ENCODE peak calls at places on chromosomes 12 and 14, in seven cellular contexts. One of them, this sample, is unnamed.
A peak's percentile ranks its signal among the peaks of the same experiment; 100 is the strongest.

GRCh38 chr14:55458800-55459577 is 18.6 kb upstream of the TBPL2 start:
- DNase-seq in transverse colon: no peak
- DNase-seq in foreskin fibroblast: peak; percentile 55
- DNase-seq in A549: no peak
- DNase-seq in psoas muscle: no peak
- DNase-seq in coronary artery: no peak
- DNase-seq in fibroblast of lung: peak; percentile 29
- DNase-seq in this sample: no peak

GRCh38 chr14:56135001-56135400 is 16.8 kb downstream of the PELI2 start:
- DNase-seq in transverse colon: no peak
- DNase-seq in foreskin fibroblast: no peak
- DNase-seq in A549: no peak
- DNase-seq in psoas muscle: no peak
- DNase-seq in coronary artery: no peak
- DNase-seq in fibroblast of lung: no peak
- DNase-seq in this sample: no peak

GRCh38 chr14:95291859-95292542 is 27.7 kb downstream of the CLMN start:
- DNase-seq in transverse colon: peak; percentile 68
- DNase-seq in foreskin fibroblast: peak; percentile 59
- DNase-seq in A549: peak; percentile 50
- DNase-seq in psoas muscle: peak; percentile 74
- DNase-seq in coronary artery: peak; percentile 83
- DNase-seq in fibroblast of lung: peak; percentile 59
- DNase-seq in this sample: peak; percentile 26

GRCh38 chr12:6118891-6119568 is 5.4 kb downstream of the VWF start:
- DNase-seq in transverse colon: no peak
- DNase-seq in foreskin fibroblast: no peak
- DNase-seq in A549: no peak
- DNase-seq in psoas muscle: no peak
- DNase-seq in coronary artery: no peak
- DNase-seq in fibroblast of lung: no peak
- DNase-seq in this sample: no peak

GRCh38 chr12:106369624-106370346 is 12.2 kb downstream of the POLR3B start:
- DNase-seq in transverse colon: no peak
- DNase-seq in foreskin fibroblast: peak; percentile 84
- DNase-seq in A549: peak; percentile 67
- DNase-seq in psoas muscle: no peak
- DNase-seq in coronary artery: no peak
- DNase-seq in fibroblast of lung: peak; percentile 77
- DNase-seq in this sample: peak; percentile 42

GRCh38 chr12:20805921-20806320 is 4.6 kb upstream of the SLCO1B3 start:
- DNase-seq in transverse colon: no peak
- DNase-seq in foreskin fibroblast: no peak
- DNase-seq in A549: no peak
- DNase-seq in psoas muscle: no peak
- DNase-seq in coronary artery: no peak
- DNase-seq in fibroblast of lung: no peak
- DNase-seq in this sample: no peak

GRCh38 chr12:76113800-76114757 is 29.6 kb upstream of the NAP1L1 start:
- DNase-seq in transverse colon: no peak
- DNase-seq in foreskin fibroblast: peak; percentile 22
- DNase-seq in A549: no peak
- DNase-seq in psoas muscle: no peak
- DNase-seq in coronary artery: no peak
- DNase-seq in fibroblast of lung: no peak
- DNase-seq in this sample: no peak

GRCh38 chr12:103956515-103957027 is 9.1 kb upstream of the TDG start:
- DNase-seq in transverse colon: no peak
- DNase-seq in foreskin fibroblast: no peak
- DNase-seq in A549: no peak
- DNase-seq in psoas muscle: no peak
- DNase-seq in coronary artery: peak; percentile 80
- DNase-seq in fibroblast of lung: no peak
- DNase-seq in this sample: no peak

GRCh38 chr12:48781750-48782456 is 7.0 kb downstream of the ADCY6 start:
- DNase-seq in transverse colon: no peak
- DNase-seq in foreskin fibroblast: no peak
- DNase-seq in A549: no peak
- DNase-seq in psoas muscle: no peak
- DNase-seq in coronary artery: no peak
- DNase-seq in fibroblast of lung: no peak
- DNase-seq in this sample: no peak

GRCh38 chr12:2958432-2959193 is 584 bp upstream of the TEAD4 start:
- DNase-seq in transverse colon: peak; percentile 73
- DNase-seq in foreskin fibroblast: peak; percentile 89
- DNase-seq in A549: peak; percentile 89
- DNase-seq in psoas muscle: peak; percentile 72
- DNase-seq in coronary artery: peak; percentile 82
- DNase-seq in fibroblast of lung: peak; percentile 53
- DNase-seq in this sample: no peak

GRCh38 chr14:75295491-75296338 is 17.1 kb downstream of the FOS start:
- DNase-seq in transverse colon: peak; percentile 89
- DNase-seq in foreskin fibroblast: peak; percentile 88
- DNase-seq in A549: peak; percentile 82
- DNase-seq in psoas muscle: peak; percentile 80
- DNase-seq in coronary artery: peak; percentile 91
- DNase-seq in fibroblast of lung: peak; percentile 72
- DNase-seq in this sample: no peak

GRCh38 chr12:49061157-49061650 is 610 bp upstream of the KMT2D start:
- DNase-seq in transverse colon: no peak
- DNase-seq in foreskin fibroblast: peak; percentile 31
- DNase-seq in A549: no peak
- DNase-seq in psoas muscle: no peak
- DNase-seq in coronary artery: no peak
- DNase-seq in fibroblast of lung: no peak
- DNase-seq in this sample: no peak

GRCh38 chr12:101604132-101604531 is 9.4 kb downstream of the MYBPC1 start:
- DNase-seq in transverse colon: no peak
- DNase-seq in foreskin fibroblast: no peak
- DNase-seq in A549: no peak
- DNase-seq in psoas muscle: no peak
- DNase-seq in coronary artery: no peak
- DNase-seq in fibroblast of lung: no peak
- DNase-seq in this sample: no peak

GRCh38 chr14:45679852-45680251 is 426.9 kb upstream of the MIS18BP1 start:
- DNase-seq in transverse colon: no peak
- DNase-seq in foreskin fibroblast: peak; percentile 83
- DNase-seq in A549: peak; percentile 5
- DNase-seq in psoas muscle: no peak
- DNase-seq in coronary artery: no peak
- DNase-seq in fibroblast of lung: peak; percentile 72
- DNase-seq in this sample: peak; percentile 82

GRCh38 chr14:58239259-58240210 is 5.1 kb upstream of the PSMA3 start:
- DNase-seq in transverse colon: peak; percentile 79
- DNase-seq in foreskin fibroblast: peak; percentile 76
- DNase-seq in A549: peak; percentile 67
- DNase-seq in psoas muscle: peak; percentile 70
- DNase-seq in coronary artery: peak; percentile 82
- DNase-seq in fibroblast of lung: peak; percentile 78
- DNase-seq in this sample: peak; percentile 36

GRCh38 chr12:117441751-117442150 is 80.3 kb upstream of the NOS1 start:
- DNase-seq in transverse colon: no peak
- DNase-seq in foreskin fibroblast: peak; percentile 5
- DNase-seq in A549: peak; percentile 39
- DNase-seq in psoas muscle: peak; percentile 90
- DNase-seq in coronary artery: no peak
- DNase-seq in fibroblast of lung: no peak
- DNase-seq in this sample: peak; percentile 12

GRCh38 chr12:106309671-106310313 is 7.3 kb downstream of the TCP11L2 start:
- DNase-seq in transverse colon: no peak
- DNase-seq in foreskin fibroblast: peak; percentile 71
- DNase-seq in A549: no peak
- DNase-seq in psoas muscle: peak; percentile 30
- DNase-seq in coronary artery: no peak
- DNase-seq in fibroblast of lung: peak; percentile 62
- DNase-seq in this sample: peak; percentile 85

GRCh38 chr14:21077672-21078071 is 7.6 kb downstream of the ARHGEF40 start:
- DNase-seq in transverse colon: no peak
- DNase-seq in foreskin fibroblast: no peak
- DNase-seq in A549: no peak
- DNase-seq in psoas muscle: no peak
- DNase-seq in coronary artery: no peak
- DNase-seq in fibroblast of lung: no peak
- DNase-seq in this sample: no peak

GRCh38 chr12:92393504-92393903 is 247.9 kb upstream of the BTG1 start:
- DNase-seq in transverse colon: no peak
- DNase-seq in foreskin fibroblast: no peak
- DNase-seq in A549: peak; percentile 15
- DNase-seq in psoas muscle: no peak
- DNase-seq in coronary artery: no peak
- DNase-seq in fibroblast of lung: no peak
- DNase-seq in this sample: no peak

GRCh38 chr12:53599579-53599978 is 26.6 kb downstream of the ATF7 start:
- DNase-seq in transverse colon: no peak
- DNase-seq in foreskin fibroblast: no peak
- DNase-seq in A549: no peak
- DNase-seq in psoas muscle: no peak
- DNase-seq in coronary artery: no peak
- DNase-seq in fibroblast of lung: no peak
- DNase-seq in this sample: no peak

GRCh38 chr12:130633771-130634170 is 82.3 kb downstream of the RIMBP2 start:
- DNase-seq in transverse colon: peak; percentile 46
- DNase-seq in foreskin fibroblast: no peak
- DNase-seq in A549: no peak
- DNase-seq in psoas muscle: peak; percentile 46
- DNase-seq in coronary artery: peak; percentile 62
- DNase-seq in fibroblast of lung: no peak
- DNase-seq in this sample: no peak

GRCh38 chr12:127723236-127723635 is 543.7 kb upstream of the TMEM132C start:
- DNase-seq in transverse colon: no peak
- DNase-seq in foreskin fibroblast: no peak
- DNase-seq in A549: no peak
- DNase-seq in psoas muscle: no peak
- DNase-seq in coronary artery: no peak
- DNase-seq in fibroblast of lung: no peak
- DNase-seq in this sample: no peak

GRCh38 chr12:21877583-21877982 is 63.6 kb downstream of the ABCC9 start:
- DNase-seq in transverse colon: no peak
- DNase-seq in foreskin fibroblast: no peak
- DNase-seq in A549: no peak
- DNase-seq in psoas muscle: no peak
- DNase-seq in coronary artery: no peak
- DNase-seq in fibroblast of lung: no peak
- DNase-seq in this sample: no peak

GRCh38 chr14:95530461-95531170 is 4.2 kb upstream of the GLRX5 start:
- DNase-seq in transverse colon: no peak
- DNase-seq in foreskin fibroblast: no peak
- DNase-seq in A549: no peak
- DNase-seq in psoas muscle: no peak
- DNase-seq in coronary artery: peak; percentile 64
- DNase-seq in fibroblast of lung: no peak
- DNase-seq in this sample: no peak

GRCh38 chr12:49689236-49689635 is 18.0 kb downstream of the FMNL3 start:
- DNase-seq in transverse colon: no peak
- DNase-seq in foreskin fibroblast: no peak
- DNase-seq in A549: no peak
- DNase-seq in psoas muscle: no peak
- DNase-seq in coronary artery: no peak
- DNase-seq in fibroblast of lung: no peak
- DNase-seq in this sample: no peak

GRCh38 chr12:22935090-22935489 is 310.1 kb downstream of the ETNK1 start:
- DNase-seq in transverse colon: no peak
- DNase-seq in foreskin fibroblast: peak; percentile 3
- DNase-seq in A549: no peak
- DNase-seq in psoas muscle: no peak
- DNase-seq in coronary artery: no peak
- DNase-seq in fibroblast of lung: no peak
- DNase-seq in this sample: no peak

GRCh38 chr12:12764824-12765223 is 20.6 kb upstream of the APOLD1 start:
- DNase-seq in transverse colon: no peak
- DNase-seq in foreskin fibroblast: no peak
- DNase-seq in A549: no peak
- DNase-seq in psoas muscle: no peak
- DNase-seq in coronary artery: no peak
- DNase-seq in fibroblast of lung: no peak
- DNase-seq in this sample: no peak

GRCh38 chr12:110269622-110270124 is 11.4 kb upstream of the ATP2A2 start:
- DNase-seq in transverse colon: no peak
- DNase-seq in foreskin fibroblast: peak; percentile 81
- DNase-seq in A549: peak; percentile 95
- DNase-seq in psoas muscle: no peak
- DNase-seq in coronary artery: no peak
- DNase-seq in fibroblast of lung: peak; percentile 77
- DNase-seq in this sample: no peak

GRCh38 chr12:32025906-32026305 is 66.7 kb downstream of the RESF1 start:
- DNase-seq in transverse colon: peak; percentile 10
- DNase-seq in foreskin fibroblast: no peak
- DNase-seq in A549: no peak
- DNase-seq in psoas muscle: no peak
- DNase-seq in coronary artery: no peak
- DNase-seq in fibroblast of lung: no peak
- DNase-seq in this sample: no peak

DNA sequence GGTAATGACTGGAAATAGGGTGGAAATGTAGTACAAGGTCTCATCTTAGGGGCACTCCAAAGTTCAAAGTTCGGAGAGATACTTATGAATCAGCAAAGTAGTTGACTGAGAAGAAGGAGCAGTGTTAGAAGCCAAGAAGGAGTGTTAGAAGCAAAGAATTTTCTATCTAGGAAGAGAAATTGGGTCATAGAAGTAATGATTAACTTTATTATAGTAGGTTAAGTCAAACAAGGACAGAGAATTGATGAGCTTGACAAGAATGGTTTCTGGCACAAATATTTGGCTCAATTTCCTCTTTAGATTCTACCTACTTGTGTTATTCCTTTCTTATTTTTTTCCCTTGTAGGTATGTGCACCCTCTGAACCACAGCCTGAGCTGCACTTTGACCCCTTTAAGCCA is 810.5 kb upstream of the LRFN5 start:
- DNase-seq in transverse colon: no peak
- DNase-seq in foreskin fibroblast: no peak
- DNase-seq in A549: no peak
- DNase-seq in psoas muscle: no peak
- DNase-seq in coronary artery: no peak
- DNase-seq in fibroblast of lung: no peak
- DNase-seq in this sample: no peak
- TF ChIP-seq CTCF in transverse colon: no peak
- TF ChIP-seq CTCF in foreskin fibroblast: no peak
- TF ChIP-seq CTCF in A549: no peak
- TF ChIP-seq CTCF in psoas muscle: no peak
- TF ChIP-seq CTCF in coronary artery: no peak
- TF ChIP-seq CTCF in fibroblast of lung: no peak
- TF ChIP-seq CTCF in this sample: no peak

GRCh38 chr14:103846008-103846568 is 1.3 kb downstream of the PPP1R13B start:
- DNase-seq in transverse colon: no peak
- DNase-seq in foreskin fibroblast: no peak
- DNase-seq in A549: no peak
- DNase-seq in psoas muscle: no peak
- DNase-seq in coronary artery: no peak
- DNase-seq in fibroblast of lung: no peak
- DNase-seq in this sample: no peak
- H3K4me3 ChIP-seq in transverse colon: peak overlapping the region; percentile 84
- H3K4me3 ChIP-seq in foreskin fibroblast: peak overlapping the region; percentile 64
- H3K4me3 ChIP-seq in A549: peak overlapping the region; percentile 98
- H3K4me3 ChIP-seq in psoas muscle: peak overlapping the region; percentile 85
- H3K4me3 ChIP-seq in coronary artery: peak overlapping the region; percentile 89
- H3K4me3 ChIP-seq in fibroblast of lung: peak overlapping the region; percentile 60
- H3K4me3 ChIP-seq in this sample: peak overlapping the region; percentile 54

GRCh38 chr14:52240623-52241022 is 26.9 kb upstream of the PTGDR start:
- DNase-seq in transverse colon: no peak
- DNase-seq in foreskin fibroblast: peak; percentile 34
- DNase-seq in A549: no peak
- DNase-seq in psoas muscle: no peak
- DNase-seq in coronary artery: no peak
- DNase-seq in fibroblast of lung: peak; percentile 11
- DNase-seq in this sample: no peak
- TF ChIP-seq CTCF in transverse colon: no peak
- TF ChIP-seq CTCF in foreskin fibroblast: no peak
- TF ChIP-seq CTCF in A549: no peak
- TF ChIP-seq CTCF in psoas muscle: no peak
- TF ChIP-seq CTCF in coronary artery: no peak
- TF ChIP-seq CTCF in fibroblast of lung: no peak
- TF ChIP-seq CTCF in this sample: no peak

GRCh38 chr14:69404478-69404877 is 6.0 kb downstream of the SLC39A9 start:
- DNase-seq in transverse colon: no peak
- DNase-seq in foreskin fibroblast: no peak
- DNase-seq in A549: no peak
- DNase-seq in psoas muscle: no peak
- DNase-seq in coronary artery: no peak
- DNase-seq in fibroblast of lung: no peak
- DNase-seq in this sample: no peak
- H3K4me3 ChIP-seq in transverse colon: no peak overlapping the region
- H3K4me3 ChIP-seq in foreskin fibroblast: no peak overlapping the region
- H3K4me3 ChIP-seq in A549: no peak overlapping the region
- H3K4me3 ChIP-seq in psoas muscle: no peak overlapping the region
- H3K4me3 ChIP-seq in coronary artery: no peak overlapping the region
- H3K4me3 ChIP-seq in fibroblast of lung: no peak overlapping the region
- H3K4me3 ChIP-seq in this sample: no peak overlapping the region